ENCODE peak calls at places on chromosomes 16 and 17, in seven cellular contexts. N is stimulated activated CD4-positive, alpha-beta T cell treated with anti-CD3 and anti-CD28 coated beads, Interleukin-1b, Interleukin-23, amount 100 ng/mL, for 4 hours; F is kidney glomerular epithelial cell; L is heart right ventricle; B is mesenchymal stem cell; P is neural crest cell; Z is upper lobe of right lung. V is an unnamed sample.

GRCh38 chr17:44218344-44219125 is 940 bp downstream of the UBTF start:
- DNase-seq in P (peak), B (peak), L (peak), N (peak), F (peak), Z (peak), V (peak)

GRCh38 chr16:16131659-16132058 is 91.6 kb downstream of the ABCC6 start:
- DNase-seq in L (no peak), Z (no peak), F (no peak), P (no peak), B (no peak), N (no peak), V (no peak)

GRCh38 chr17:6072157-6072556 is 2.0 kb downstream of the WSCD1 start:
- DNase-seq in F (no peak), P (no peak), L (no peak), Z (no peak), N (no peak), B (peak), V (no peak)

GRCh38 chr17:36931096-36931696 is 6.1 kb upstream of the LHX1 start:
- DNase-seq in Z (no peak), N (no peak), F (no peak), P (no peak), B (no peak), L (no peak), V (no peak)

GRCh38 chr17:4743216-4743615 is 3.5 kb upstream of the CXCL16 start:
- DNase-seq in B (no peak), L (no peak), P (no peak), Z (no peak), N (no peak), F (no peak), V (no peak)

GRCh38 chr17:43784068-43784467 is 3.8 kb downstream of the CFAP97D1 start:
- DNase-seq in B (peak), P (no peak), Z (no peak), N (no peak), F (peak), L (no peak), V (no peak)

GRCh38 chr17:34400301-34400931 is 37.4 kb upstream of the CCL1 start:
- DNase-seq in Z (no peak), P (no peak), N (no peak), F (no peak), L (no peak), B (no peak), V (no peak)

GRCh38 chr17:73949903-73950302 is 253.6 kb upstream of the RPL38 start:
- DNase-seq in N (no peak), Z (no peak), B (no peak), P (no peak), L (no peak), F (no peak), V (no peak)

GRCh38 chr17:19409509-19409908 is 1.5 kb upstream of the RNF112 start:
- DNase-seq in F (peak), B (peak), L (no peak), N (no peak), P (no peak), Z (no peak), V (no peak)

GRCh38 chr16:35186045-35186759 is 1726.8 kb downstream of the TP53TG3F start:
- DNase-seq in N (no peak), F (no peak), B (no peak), L (no peak), P (no peak), Z (no peak), V (no peak)

GRCh38 chr16:8627456-8627855 is 6.0 kb downstream of the METTL22 start:
- DNase-seq in B (no peak), L (no peak), P (no peak), N (no peak), Z (no peak), F (no peak), V (no peak)

GRCh38 chr16:1290860-1291575 is 18.4 kb upstream of the UBE2I start:
- DNase-seq in B (no peak), N (no peak), F (no peak), L (no peak), P (no peak), Z (no peak), V (no peak)

GRCh38 chr17:79083191-79083971 is 8.8 kb downstream of the ENGASE start:
- DNase-seq in B (no peak), L (no peak), F (no peak), N (no peak), P (no peak), Z (no peak), V (no peak)

GRCh38 chr17:33002245-33002644 is 10.6 kb downstream of the SPACA3 start:
- DNase-seq in Z (no peak), L (no peak), N (no peak), F (no peak), P (no peak), B (no peak), V (no peak)

GRCh38 chr17:49471089-49471683 is 23.9 kb upstream of the NGFR start:
- DNase-seq in N (no peak), Z (no peak), F (no peak), L (peak), P (peak), B (peak), V (no peak)

GRCh38 chr17:41428591-41429326 is 4.4 kb upstream of the KRT37 start:
- DNase-seq in P (no peak), L (no peak), N (no peak), B (peak), Z (no peak), F (no peak), V (no peak)

GRCh38 chr17:80475949-80476876 is at the start of gene NPTX1:
- DNase-seq in P (no peak), F (no peak), B (no peak), N (no peak), Z (no peak), L (no peak), V (no peak)

GRCh38 chr16:57648590-57649442 is 19.3 kb upstream of the ADGRG3 start:
- DNase-seq in F (peak), B (peak), L (peak), P (peak), N (peak), Z (peak), V (peak)

GRCh38 chr16:9599415-9600110 is 508.1 kb downstream of the HAPSTR1 start:
- DNase-seq in F (no peak), Z (no peak), P (no peak), B (no peak), L (no peak), N (no peak), V (no peak)

GRCh38 chr17:4407851-4408250 is 25.9 kb upstream of the SPNS3 start:
- DNase-seq in B (peak), Z (no peak), N (no peak), P (no peak), F (no peak), L (no peak), V (no peak)

GRCh38 chr16:12220721-12221120 is 244.2 kb downstream of the SNX29 start:
- DNase-seq in Z (no peak), F (no peak), P (no peak), L (no peak), N (no peak), B (no peak), V (no peak)

GRCh38 chr17:10549108-10549842 is at the start of gene MYH2:
- DNase-seq in N (no peak), F (no peak), B (no peak), L (no peak), Z (no peak), P (no peak), V (no peak)

GRCh38 chr17:385195-385835 is 32.7 kb upstream of the RPH3AL start:
- DNase-seq in Z (peak), B (peak), L (peak), F (no peak), P (no peak), N (no peak), V (no peak)

GRCh38 chr16:2904922-2905240 is 6.8 kb upstream of the FLYWCH1 start:
- DNase-seq in P (no peak), Z (no peak), F (no peak), N (no peak), L (peak), B (no peak), V (no peak)

GRCh38 chr17:50051082-50051576 is 4.8 kb upstream of the ITGA3 start:
- DNase-seq in L (no peak), B (peak), P (no peak), Z (no peak), F (peak), N (peak), V (peak)

GRCh38 chr17:17173921-17174320 is 32.2 kb downstream of the PLD6 start:
- DNase-seq in F (no peak), B (no peak), N (no peak), L (no peak), P (no peak), Z (no peak), V (no peak)

GRCh38 chr17:44115585-44116415 is 7.6 kb downstream of the HDAC5 start:
- DNase-seq in L (no peak), B (peak), Z (no peak), N (no peak), P (peak), F (no peak), V (no peak)

GRCh38 chr17:28758411-28759121 is 14.8 kb downstream of the TRAF4 start:
- DNase-seq in Z (peak), F (no peak), B (no peak), N (no peak), P (no peak), L (no peak), V (no peak)

GRCh38 chr17:2106308-2106707 is 51.4 kb downstream of the HIC1 start:
- DNase-seq in B (peak), L (no peak), P (no peak), Z (no peak), F (no peak), N (no peak), V (no peak)

GRCh38 chr17:31327534-31328526 is 6.4 kb upstream of the EVI2A start:
- DNase-seq in Z (no peak), F (peak), P (no peak), B (peak), N (no peak), L (no peak), V (no peak)

GRCh38 chr17:1929896-1930750 is 95.0 kb downstream of the RTN4RL1 start:
- DNase-seq in F (no peak), Z (no peak), B (no peak), N (no peak), P (no peak), L (no peak), V (no peak)

GRCh38 chr16:67555795-67556212 is 6.5 kb upstream of the CTCF start:
- DNase-seq in Z (no peak), N (no peak), P (no peak), L (no peak), B (peak), F (peak), V (peak)

GRCh38 chr17:46727572-46728348 is 90.7 kb downstream of the WNT3 start:
- DNase-seq in N (no peak), F (peak), B (peak), L (no peak), P (no peak), Z (no peak), V (no peak)

GRCh38 chr17:79658811-79659207 is 48.0 kb upstream of the RBFOX3 start:
- DNase-seq in B (peak), L (no peak), N (no peak), P (peak), Z (no peak), F (no peak), V (peak)

GRCh38 chr17:48335858-48336500 is 94.0 kb downstream of the SKAP1 start:
- DNase-seq in F (peak), L (no peak), P (no peak), Z (no peak), B (peak), N (no peak), V (peak)

GRCh38 chr17:46141645-46142044 is 51.6 kb downstream of the KANSL1 start:
- DNase-seq in P (no peak), F (no peak), Z (no peak), B (no peak), L (no peak), N (no peak), V (no peak)

GRCh38 chr17:64503821-64504768 is 2.0 kb downstream of the DDX5 start:
- DNase-seq in B (no peak), P (no peak), N (no peak), Z (no peak), L (no peak), F (no peak), V (no peak)

GRCh38 chr17:70110443-70110880 is 35.4 kb downstream of the KCNJ16 start:
- DNase-seq in Z (no peak), L (no peak), P (no peak), F (peak), B (no peak), N (no peak), V (no peak)